ENCODE peak calls at places on chromosomes 7 and 10, in six cellular contexts. X is stomach, Z is MM.1S, T is psoas muscle, U is AG09309, K is natural killer cell. A is an unnamed sample.

GRCh38 chr7:139855498-139856270 is 26.6 kb downstream of the TBXAS1 start:
- DNase-seq in X (no peak), Z (peak), T (no peak), U (no peak), K (no peak), A (peak)

GRCh38 chr7:128903621-128904361 is 6.7 kb downstream of the KCP start:
- DNase-seq in X (no peak), Z (no peak), T (no peak), U (no peak), K (no peak), A (peak)

GRCh38 chr7:16204953-16205352 is 216.4 kb downstream of the CRPPA start:
- DNase-seq in X (no peak), Z (no peak), T (no peak), U (no peak), K (no peak), A (no peak)

GRCh38 chr7:48389977-48390376 is 218.7 kb downstream of the ABCA13 start:
- DNase-seq in X (no peak), Z (no peak), T (no peak), U (peak), K (no peak), A (no peak)

GRCh38 chr10:63671317-63671937 is 150.2 kb downstream of the REEP3 start:
- DNase-seq in X (no peak), Z (no peak), T (no peak), U (peak), K (no peak), A (no peak)

GRCh38 chr10:112792487-112793196 is 157.4 kb upstream of the TCF7L2 start:
- DNase-seq in X (no peak), Z (no peak), T (peak), U (peak), K (no peak), A (no peak)

GRCh38 chr10:52256832-52257691 is 57.0 kb upstream of the DKK1 start:
- DNase-seq in X (no peak), Z (peak), T (no peak), U (no peak), K (no peak), A (peak)

GRCh38 chr7:1225462-1226154 is 7.1 kb upstream of the UNCX start:
- DNase-seq in X (no peak), Z (no peak), T (no peak), U (no peak), K (peak), A (peak)

GRCh38 chr10:68992721-68993440 is 4.3 kb downstream of the KIFBP start:
- DNase-seq in X (peak), Z (no peak), T (peak), U (peak), K (no peak), A (no peak)

GRCh38 chr7:88218836-88219605 is 817 bp downstream of the SRI start:
- DNase-seq in X (peak), Z (peak), T (peak), U (no peak), K (peak), A (peak)

GRCh38 chr7:33578166-33578565 is 327.2 kb upstream of the BMPER start:
- DNase-seq in X (no peak), Z (no peak), T (no peak), U (no peak), K (no peak), A (no peak)

GRCh38 chr7:368651-369475 is 78.9 kb downstream of the FOXL3 start:
- DNase-seq in X (peak), Z (no peak), T (peak), U (no peak), K (no peak), A (no peak)

GRCh38 chr10:228366-228765 is 93.1 kb downstream of the ZMYND11 start:
- DNase-seq in X (no peak), Z (no peak), T (no peak), U (no peak), K (no peak), A (no peak)

GRCh38 chr7:12091164-12091563 is 119.9 kb upstream of the TMEM106B start:
- DNase-seq in X (no peak), Z (no peak), T (no peak), U (no peak), K (no peak), A (no peak)

GRCh38 chr10:96417432-96417831 is 58.6 kb upstream of the OPALIN start:
- DNase-seq in X (no peak), Z (no peak), T (no peak), U (no peak), K (no peak), A (no peak)

GRCh38 chr10:36647540-36647939 is 477.9 kb upstream of the ANKRD30A start:
- DNase-seq in X (no peak), Z (no peak), T (no peak), U (no peak), K (no peak), A (no peak)

GRCh38 chr7:27910341-27910740 is 170.4 kb downstream of the TAX1BP1 start:
- DNase-seq in X (no peak), Z (no peak), T (no peak), U (no peak), K (no peak), A (no peak)

GRCh38 chr10:129102906-129103693 is 363.9 kb upstream of the MGMT start:
- DNase-seq in X (no peak), Z (no peak), T (no peak), U (no peak), K (no peak), A (no peak)

GRCh38 chr7:3244241-3244814 is 56.7 kb upstream of the SDK1 start:
- DNase-seq in X (no peak), Z (no peak), T (no peak), U (no peak), K (no peak), A (no peak)

GRCh38 chr7:93148135-93148534 is at the start of gene SAMD9L:
- DNase-seq in X (no peak), Z (peak), T (no peak), U (no peak), K (no peak), A (peak)

GRCh38 chr7:151624246-151624928 is 104.7 kb upstream of the RHEB start:
- DNase-seq in X (no peak), Z (no peak), T (no peak), U (no peak), K (peak), A (no peak)

GRCh38 chr7:127437772-127438330 is 45.3 kb upstream of the ZNF800 start:
- DNase-seq in X (no peak), Z (no peak), T (no peak), U (peak), K (no peak), A (no peak)

GRCh38 chr7:14748461-14748860 is 154.1 kb downstream of the DGKB start:
- DNase-seq in X (no peak), Z (no peak), T (no peak), U (peak), K (no peak), A (no peak)

GRCh38 chr7:98286093-98286525 is 4.6 kb downstream of the BRI3 start:
- DNase-seq in X (peak), Z (no peak), T (peak), U (no peak), K (no peak), A (no peak)

GRCh38 chr7:32089678-32090077 is 19.5 kb upstream of the PDE1C start:
- DNase-seq in X (no peak), Z (no peak), T (no peak), U (no peak), K (no peak), A (no peak)

GRCh38 chr10:21285207-21285606 is 240.3 kb downstream of the SKIDA1 start:
- DNase-seq in X (no peak), Z (no peak), T (no peak), U (no peak), K (no peak), A (no peak)

GRCh38 chr10:22268503-22268902 is 47.7 kb upstream of the COMMD3 start:
- DNase-seq in X (no peak), Z (no peak), T (no peak), U (no peak), K (no peak), A (no peak)

GRCh38 chr10:112282086-112282485 is 1.1 kb upstream of the TECTB start:
- DNase-seq in X (no peak), Z (no peak), T (no peak), U (no peak), K (no peak), A (no peak)

GRCh38 chr7:129785457-129786178 is 167.1 kb downstream of the UBE2H start:
- DNase-seq in X (no peak), Z (peak), T (no peak), U (no peak), K (no peak), A (no peak)

GRCh38 chr10:30422981-30423654 is 10.9 kb upstream of the MAP3K8 start:
- DNase-seq in X (peak), Z (no peak), T (peak), U (no peak), K (no peak), A (no peak)

GRCh38 chr10:87059401-87059800 is 35.2 kb downstream of the GLUD1 start:
- DNase-seq in X (no peak), Z (no peak), T (no peak), U (no peak), K (no peak), A (no peak)

GRCh38 chr10:87053577-87054181 is 33.6 kb downstream of the FAM25A start:
- DNase-seq in X (no peak), Z (no peak), T (no peak), U (no peak), K (no peak), A (no peak)

GRCh38 chr10:87053121-87053520 is 33.0 kb downstream of the FAM25A start:
- DNase-seq in X (peak), Z (no peak), T (no peak), U (no peak), K (no peak), A (no peak)

GRCh38 chr10:87058171-87058570 is 36.5 kb downstream of the GLUD1 start:
- DNase-seq in X (no peak), Z (no peak), T (no peak), U (no peak), K (no peak), A (no peak)

DNA sequence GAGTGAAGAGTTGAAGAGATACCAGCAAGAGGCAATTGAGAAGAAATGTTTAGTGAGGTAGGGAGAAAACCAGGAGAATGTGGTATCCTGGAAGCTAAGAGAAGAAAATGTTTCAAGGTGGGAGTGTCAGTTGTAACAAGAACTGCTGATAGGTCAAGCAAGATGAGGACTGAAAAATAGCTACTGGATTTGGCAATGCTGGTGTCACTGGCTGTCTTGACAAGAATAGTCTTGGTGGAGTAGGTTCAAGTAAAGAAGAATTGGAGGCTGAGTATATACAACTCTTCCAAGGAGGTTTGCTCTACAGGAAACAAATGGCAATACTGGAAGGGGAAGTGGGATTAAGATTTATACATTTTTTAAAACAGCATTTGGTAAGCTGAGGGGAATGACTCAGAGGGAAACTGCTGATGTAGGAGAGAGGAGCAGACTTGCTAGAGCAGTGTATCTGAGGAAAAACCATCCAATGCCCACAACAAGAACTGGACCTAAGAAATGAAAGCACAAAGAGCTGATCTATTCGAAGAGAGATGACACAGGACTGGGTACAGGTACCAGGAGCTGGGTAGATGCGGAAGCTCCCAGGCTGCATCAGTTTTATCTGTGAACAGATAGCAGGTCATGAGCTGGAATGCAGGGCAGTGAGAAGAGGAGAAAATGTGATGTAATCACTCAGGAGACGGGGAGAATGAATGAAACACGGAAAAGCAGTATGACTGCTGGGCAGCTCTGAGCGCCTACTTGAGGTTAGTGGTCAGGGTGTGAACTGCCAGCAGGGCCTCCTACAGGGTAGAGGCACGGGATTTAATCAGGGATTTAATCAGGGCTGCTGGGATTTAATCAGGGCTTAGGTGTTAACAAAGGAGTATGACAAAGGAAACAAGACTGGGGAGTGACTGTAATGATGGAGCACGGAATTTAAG is 34.5 kb downstream of the FAM25A start:
- DNase-seq in X (no peak), Z (no peak), T (no peak), U (peak), K (no peak), A (no peak)
- TF ChIP-seq CTCF in X (no peak), Z (no peak), T (no peak), U (peak), K (no peak), A (no peak)

GRCh38 chr7:100456561-100456957 is 7.5 kb downstream of the SPACDR start:
- DNase-seq in X (no peak), Z (no peak), T (no peak), U (no peak), K (no peak), A (no peak)
- TF ChIP-seq CTCF in X (no peak), Z (no peak), T (no peak), U (no peak), K (no peak), A (no peak)

GRCh38 chr10:95134490-95134889 is 59.5 kb upstream of the ACSM6 start:
- DNase-seq in X (no peak), Z (no peak), T (no peak), U (no peak), K (no peak), A (no peak)

GRCh38 chr10:95133997-95134396 is 60.0 kb upstream of the ACSM6 start:
- DNase-seq in X (no peak), Z (no peak), T (no peak), U (no peak), K (no peak), A (no peak)

DNA sequence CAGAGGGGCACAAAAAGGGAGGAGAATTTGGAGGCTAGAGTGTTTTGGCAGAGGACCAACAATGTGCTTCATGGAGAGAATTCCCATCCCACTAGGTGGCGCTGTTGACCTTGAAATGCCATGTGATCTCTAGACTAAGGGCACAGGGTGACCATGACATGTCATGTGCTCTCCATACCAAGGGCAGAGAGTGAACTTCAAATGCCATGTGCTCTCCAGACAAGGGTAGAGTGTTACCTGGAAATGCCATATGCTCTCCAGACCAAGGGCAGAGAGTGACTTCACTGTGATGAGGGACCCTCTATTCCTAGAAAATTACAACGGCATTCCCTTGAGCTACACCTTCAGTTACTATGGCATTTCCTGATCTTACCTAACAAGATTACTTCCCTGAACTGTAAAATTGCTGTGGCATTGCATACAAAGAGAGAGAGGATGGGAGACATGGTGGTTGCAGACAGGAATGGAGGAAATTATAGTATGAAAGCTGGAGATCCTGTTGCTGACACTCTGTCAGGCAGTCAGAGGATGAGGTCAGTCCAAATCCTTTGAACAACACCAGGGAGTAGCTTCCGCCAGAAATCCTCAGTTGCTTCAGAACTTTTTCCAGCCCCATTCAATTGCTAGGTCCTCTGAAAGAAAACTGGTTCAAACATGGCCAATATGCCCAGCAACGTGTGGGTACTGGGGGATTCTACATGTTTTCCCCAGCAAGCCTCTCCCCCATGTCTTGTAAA is 60.9 kb upstream of the ACSM6 start:
- DNase-seq in X (peak), Z (peak), T (peak), U (peak), K (peak), A (peak)
- TF ChIP-seq CTCF in X (peak), Z (peak), T (peak), U (peak), K (peak), A (peak)

GRCh38 chr7:70668606-70669358 is 463.2 kb upstream of the GALNT17 start:
- DNase-seq in X (no peak), Z (no peak), T (peak), U (no peak), K (no peak), A (no peak)
- TF ChIP-seq CTCF in X (no peak), Z (no peak), T (no peak), U (no peak), K (no peak), A (no peak)

DNA sequence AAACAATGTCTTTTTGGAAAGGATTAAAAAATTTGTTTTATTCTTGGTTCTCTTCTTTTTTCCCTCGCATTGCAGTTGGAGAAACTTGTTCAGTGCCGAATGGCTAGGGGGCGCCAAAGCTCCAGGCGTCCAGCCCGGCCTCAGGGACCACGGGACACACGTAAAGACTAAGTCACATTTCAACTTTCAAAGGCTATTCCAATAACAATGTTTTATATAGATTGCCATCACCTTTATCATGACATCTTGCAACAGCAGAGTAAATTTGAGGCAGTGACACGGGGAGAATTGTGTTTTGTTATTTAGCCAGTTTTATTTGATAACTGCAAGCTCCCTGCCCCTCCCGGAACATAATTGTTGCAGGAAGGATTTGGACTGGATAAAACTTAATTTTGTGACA is 2.2 kb upstream of the IGFBP3 start:
- DNase-seq in X (peak), Z (peak), T (peak), U (no peak), K (no peak), A (peak)
- TF ChIP-seq CTCF in X (peak), Z (peak), T (peak), U (peak), K (peak), A (peak)

GRCh38 chr10:84234508-84234907 is 6.8 kb downstream of the LRIT1 start:
- DNase-seq in X (no peak), Z (no peak), T (no peak), U (no peak), K (no peak), A (no peak)

GRCh38 chr10:84235096-84235495 is 6.2 kb downstream of the LRIT1 start:
- DNase-seq in X (no peak), Z (no peak), T (no peak), U (no peak), K (no peak), A (no peak)

GRCh38 chr10:84236807-84237198 is 4.5 kb downstream of the LRIT1 start:
- DNase-seq in X (no peak), Z (no peak), T (no peak), U (no peak), K (no peak), A (no peak)

GRCh38 chr10:84238909-84239308 is 2.4 kb downstream of the LRIT1 start:
- DNase-seq in X (no peak), Z (no peak), T (no peak), U (no peak), K (no peak), A (no peak)

GRCh38 chr10:84237199-84238051 is 3.9 kb downstream of the LRIT1 start:
- DNase-seq in X (no peak), Z (no peak), T (no peak), U (no peak), K (no peak), A (no peak)
- TF ChIP-seq CTCF in X (no peak), Z (no peak), T (no peak), U (no peak), K (no peak), A (no peak)

GRCh38 chr7:104252409-104253134 is 44.8 kb upstream of the ORC5 start:
- DNase-seq in X (no peak), Z (no peak), T (no peak), U (no peak), K (no peak), A (no peak)
- TF ChIP-seq CTCF in X (no peak), Z (peak), T (no peak), U (peak), K (no peak), A (no peak)

DNA sequence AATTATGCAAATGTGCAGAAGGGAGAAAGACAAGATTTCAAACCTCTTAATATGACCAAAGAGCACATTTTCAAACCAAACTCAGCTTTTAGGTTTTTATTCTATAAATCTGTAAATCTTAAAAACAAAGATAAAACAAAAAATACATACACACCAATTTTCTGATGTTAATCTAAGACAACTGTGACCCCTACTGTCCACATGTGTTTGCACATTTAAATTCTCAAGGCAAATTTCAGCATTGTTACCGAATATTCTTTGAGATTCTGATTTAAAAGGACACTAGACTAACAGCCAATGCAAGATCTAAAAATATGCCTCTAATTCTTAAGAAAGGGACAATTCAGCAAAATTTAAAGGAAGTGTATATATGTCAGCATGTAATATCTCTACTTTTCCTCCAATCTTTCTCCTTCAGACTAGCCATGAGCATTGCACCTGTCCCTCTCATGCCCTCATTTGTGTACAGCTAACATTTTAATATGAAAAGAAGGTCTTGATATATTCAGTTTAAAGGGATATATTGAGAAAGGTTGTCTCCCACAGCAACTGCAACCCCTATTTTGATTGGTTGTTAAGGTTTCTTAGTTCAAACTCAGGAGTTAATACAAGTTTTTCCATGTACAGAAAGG is 417.9 kb downstream of the IPMK start:
- DNase-seq in X (no peak), Z (peak), T (no peak), U (no peak), K (no peak), A (no peak)
- TF ChIP-seq CTCF in X (no peak), Z (peak), T (no peak), U (peak), K (no peak), A (peak)

A was measured in GM20000.